ENCODE peak calls at places on chromosome 21, in ten cellular contexts. D is neuronal stem cell; I is heart right ventricle; K is WERI-Rb-1; Q is SK-N-SH; V is testis; M is CD4-positive, alpha-beta T cell; X is AG04450; U is adipocyte; E is CD8-positive, alpha-beta T cell. O is an unnamed sample. For H3K9me3, the result is how much of the 10 kb centered on the place peaks cover.

GRCh38 chr21:46455575-46456385 is 2.9 kb upstream of the DIP2A start:
- DNase-seq in U (peak), K (no peak), V (peak), X (no peak), Q (no peak), I (peak), M (no peak), E (no peak), D (no peak), O (no peak)

GRCh38 chr21:33386222-33386784 is 16.9 kb upstream of the IFNGR2 start:
- DNase-seq in E (no peak), K (no peak), D (no peak), I (no peak), V (no peak), X (no peak), Q (no peak), U (no peak), M (no peak), O (no peak)

GRCh38 chr21:46393451-46393940 is 65.2 kb upstream of the DIP2A start:
- DNase-seq in E (no peak), K (no peak), M (no peak), V (no peak), D (no peak), U (no peak), I (no peak), Q (no peak), X (no peak), O (no peak)

GRCh38 chr21:20404915-20405314 is 593.3 kb upstream of the NCAM2 start:
- DNase-seq in V (no peak), X (no peak), E (no peak), D (no peak), K (no peak), I (no peak), M (no peak), U (no peak), Q (no peak), O (no peak)

GRCh38 chr21:42440187-42440792 is 36.6 kb downstream of the UBASH3A start:
- DNase-seq in X (no peak), D (no peak), U (no peak), E (no peak), Q (no peak), V (no peak), I (no peak), K (no peak), M (no peak), O (no peak)

GRCh38 chr21:46210378-46211136 is 18.0 kb downstream of the LSS start:
- DNase-seq in K (no peak), I (no peak), Q (no peak), E (no peak), V (no peak), D (no peak), X (no peak), M (no peak), U (no peak), O (no peak)

GRCh38 chr21:41346758-41347157 is 15.1 kb upstream of the MX2 start:
- DNase-seq in U (no peak), K (no peak), E (no peak), V (no peak), X (no peak), I (no peak), Q (no peak), D (no peak), M (no peak), O (no peak)

GRCh38 chr21:46115441-46116188 is 17.7 kb downstream of the COL6A2 start:
- DNase-seq in E (no peak), Q (peak), X (no peak), K (peak), U (no peak), V (peak), M (no peak), I (peak), D (no peak), O (peak)

GRCh38 chr21:41477641-41478318 is 30.2 kb downstream of the TMPRSS2 start:
- DNase-seq in K (no peak), Q (no peak), X (no peak), I (no peak), M (no peak), E (no peak), U (no peak), D (peak), V (peak), O (no peak)

GRCh38 chr21:45612096-45613019 is 31.2 kb upstream of the PCBP3 start:
- DNase-seq in M (no peak), D (no peak), K (peak), E (no peak), V (no peak), Q (no peak), I (no peak), X (peak), U (peak), O (no peak)

GRCh38 chr21:15826908-15827601 is 97.3 kb downstream of the USP25 start:
- DNase-seq in D (no peak), X (no peak), M (no peak), U (no peak), E (no peak), I (peak), V (no peak), Q (no peak), K (no peak), O (no peak)

GRCh38 chr21:29196021-29196663 is 65.7 kb downstream of the MAP3K7CL start:
- DNase-seq in E (peak), D (no peak), Q (peak), I (peak), V (peak), M (peak), U (peak), X (peak), K (no peak), O (peak)

GRCh38 chr21:42562816-42563215 is 49.2 kb downstream of the SLC37A1 start:
- DNase-seq in D (no peak), Q (no peak), M (no peak), V (no peak), X (no peak), E (no peak), K (peak), U (no peak), I (no peak), O (no peak)

GRCh38 chr21:33406493-33406892 is 3.3 kb downstream of the IFNGR2 start:
- DNase-seq in U (no peak), D (no peak), X (no peak), K (no peak), Q (no peak), V (peak), M (no peak), E (no peak), I (no peak), O (no peak)

GRCh38 chr21:33076600-33077329 is 6.8 kb downstream of the OLIG1 start:
- DNase-seq in M (no peak), E (no peak), U (no peak), X (no peak), K (no peak), I (no peak), V (no peak), D (no peak), Q (no peak), O (no peak)

GRCh38 chr21:14993072-14993471 is 71.7 kb downstream of the NRIP1 start:
- DNase-seq in I (no peak), U (no peak), Q (no peak), V (no peak), D (no peak), X (no peak), M (no peak), E (no peak), K (no peak), O (no peak)

GRCh38 chr21:41858466-41859296 is 20.5 kb downstream of the PRDM15 start:
- DNase-seq in D (no peak), M (no peak), K (no peak), Q (no peak), E (no peak), V (no peak), U (no peak), X (no peak), I (no peak), O (no peak)

GRCh38 chr21:46057111-46057709 is 40.7 kb upstream of the COL6A2 start:
- DNase-seq in K (peak), E (peak), M (no peak), I (no peak), V (peak), Q (no peak), X (no peak), D (no peak), U (no peak), O (no peak)

GRCh38 chr21:15079276-15079675 is 14.5 kb upstream of the NRIP1 start:
- DNase-seq in Q (no peak), M (no peak), K (peak), D (no peak), U (no peak), V (no peak), X (no peak), E (no peak), I (no peak), O (no peak)

GRCh38 chr21:41328660-41329300 is 12.2 kb downstream of the FAM3B start:
- DNase-seq in M (no peak), U (no peak), X (no peak), Q (no peak), V (no peak), D (no peak), E (no peak), K (no peak), I (no peak), O (no peak)

GRCh38 chr21:42757422-42757821 is 104.0 kb downstream of the PDE9A start:
- DNase-seq in D (no peak), V (no peak), U (no peak), I (no peak), M (no peak), X (no peak), Q (no peak), K (no peak), E (no peak), O (no peak)

GRCh38 chr21:45555557-45556301 is 13.5 kb upstream of the SLC19A1 start:
- DNase-seq in I (no peak), X (peak), Q (peak), M (no peak), V (peak), U (peak), E (peak), K (peak), D (peak), O (peak)

GRCh38 chr21:14838400-14838799 is 226.4 kb downstream of the NRIP1 start:
- DNase-seq in U (peak), X (no peak), D (no peak), Q (no peak), E (no peak), I (no peak), M (no peak), V (no peak), K (no peak), O (no peak)

GRCh38 chr21:33924766-33925100 is 9.1 kb upstream of the ATP5PO start:
- DNase-seq in X (no peak), M (no peak), U (no peak), Q (peak), V (no peak), E (no peak), I (no peak), K (no peak), D (no peak), O (no peak)

GRCh38 chr21:17981060-17981459 is 161.9 kb upstream of the C21orf91 start:
- DNase-seq in Q (no peak), V (no peak), D (no peak), E (no peak), I (no peak), M (no peak), X (no peak), U (no peak), K (no peak), O (no peak)

GRCh38 chr21:25733859-25734653 is 648 bp downstream of the ATP5PF start:
- DNase-seq in I (peak), V (no peak), X (peak), Q (peak), E (peak), U (peak), M (peak), D (no peak), K (no peak), O (no peak)

GRCh38 chr21:33265664-33266049 is 510 bp upstream of the IL10RB start:
- DNase-seq in D (peak), X (no peak), V (peak), E (no peak), K (no peak), M (no peak), U (no peak), Q (no peak), I (no peak), O (no peak)

GRCh38 chr21:14901482-14901958 is 163.3 kb downstream of the NRIP1 start:
- DNase-seq in I (no peak), E (no peak), D (no peak), U (no peak), X (no peak), M (no peak), Q (no peak), K (no peak), V (no peak), O (no peak)

GRCh38 chr21:16912075-16912474 is 600.8 kb upstream of the CXADR start:
- DNase-seq in I (no peak), K (no peak), Q (no peak), V (no peak), E (no peak), X (no peak), U (peak), D (no peak), M (no peak), O (no peak)

GRCh38 chr21:34687065-34687464 is 18.3 kb downstream of the CLIC6 start:
- DNase-seq in M (no peak), E (no peak), D (no peak), X (no peak), I (no peak), Q (no peak), K (no peak), V (no peak), U (peak), O (no peak)

GRCh38 chr21:16741228-16741665 is 771.6 kb upstream of the CXADR start:
- DNase-seq in U (no peak), Q (peak), I (no peak), E (no peak), D (no peak), V (no peak), K (no peak), X (no peak), M (no peak), O (no peak)

GRCh38 chr21:42542196-42542595 is 28.5 kb downstream of the SLC37A1 start:
- DNase-seq in K (no peak), D (no peak), X (no peak), Q (no peak), E (no peak), I (no peak), U (no peak), V (no peak), M (no peak), O (no peak)

GRCh38 chr21:45542667-45543370 is 579 bp upstream of the SLC19A1 start:
- DNase-seq in D (no peak), I (peak), U (peak), E (peak), V (peak), M (no peak), Q (peak), X (no peak), K (no peak), O (no peak)

GRCh38 chr21:16125274-16125673 is 395.5 kb downstream of the USP25 start:
- DNase-seq in I (no peak), X (no peak), U (peak), K (no peak), V (no peak), M (no peak), E (no peak), D (no peak), Q (peak), O (no peak)

GRCh38 chr21:16768096-16768495 is 744.7 kb upstream of the CXADR start:
- DNase-seq in D (no peak), I (no peak), V (no peak), M (no peak), K (no peak), U (no peak), Q (no peak), X (no peak), E (no peak), O (no peak)

GRCh38 chr21:29477347-29477746 is 178.6 kb downstream of the BACH1 start:
- DNase-seq in D (no peak), X (no peak), V (no peak), M (no peak), U (no peak), I (no peak), E (no peak), K (no peak), Q (no peak), O (no peak)

GRCh38 chr21:45895778-45896370 is 85.7 kb upstream of the COL6A1 start:
- DNase-seq in K (no peak), V (no peak), U (no peak), Q (no peak), I (no peak), X (no peak), D (no peak), M (no peak), E (no peak), O (no peak)

GRCh38 chr21:41227357-41228005 is 59.5 kb downstream of the BACE2 start:
- DNase-seq in I (no peak), K (no peak), X (no peak), E (no peak), D (no peak), V (no peak), M (no peak), U (no peak), Q (no peak), O (no peak)

GRCh38 chr21:39538453-39539042 is 74.2 kb upstream of the B3GALT5 start:
- DNase-seq in X (no peak), Q (no peak), K (no peak), M (no peak), V (no peak), U (no peak), D (no peak), I (no peak), E (no peak), O (no peak)

GRCh38 chr21:39536835-39537234 is 75.9 kb upstream of the B3GALT5 start:
- DNase-seq in E (no peak), U (no peak), Q (no peak), K (no peak), M (no peak), D (no peak), I (no peak), X (no peak), V (no peak), O (no peak)

GRCh38 chr21:39546522-39546921 is 66.2 kb upstream of the B3GALT5 start:
- DNase-seq in E (no peak), Q (no peak), D (no peak), K (no peak), U (no peak), I (no peak), M (no peak), V (no peak), X (no peak), O (no peak)

GRCh38 chr21:39537571-39537970 is 75.2 kb upstream of the B3GALT5 start:
- DNase-seq in U (no peak), K (no peak), M (no peak), I (no peak), X (no peak), V (no peak), E (no peak), Q (no peak), D (no peak), O (no peak)

GRCh38 chr21:39542736-39543135 is 70.0 kb upstream of the B3GALT5 start:
- DNase-seq in K (no peak), D (no peak), Q (no peak), M (no peak), E (no peak), V (no peak), U (no peak), X (no peak), I (no peak), O (no peak)
- H3K9me3 ChIP-seq in K (under half), D (under half), Q (under half), M (under half), E (under half), V (under half), U (under half), X (under half), I (under half), O (under half)

DNA sequence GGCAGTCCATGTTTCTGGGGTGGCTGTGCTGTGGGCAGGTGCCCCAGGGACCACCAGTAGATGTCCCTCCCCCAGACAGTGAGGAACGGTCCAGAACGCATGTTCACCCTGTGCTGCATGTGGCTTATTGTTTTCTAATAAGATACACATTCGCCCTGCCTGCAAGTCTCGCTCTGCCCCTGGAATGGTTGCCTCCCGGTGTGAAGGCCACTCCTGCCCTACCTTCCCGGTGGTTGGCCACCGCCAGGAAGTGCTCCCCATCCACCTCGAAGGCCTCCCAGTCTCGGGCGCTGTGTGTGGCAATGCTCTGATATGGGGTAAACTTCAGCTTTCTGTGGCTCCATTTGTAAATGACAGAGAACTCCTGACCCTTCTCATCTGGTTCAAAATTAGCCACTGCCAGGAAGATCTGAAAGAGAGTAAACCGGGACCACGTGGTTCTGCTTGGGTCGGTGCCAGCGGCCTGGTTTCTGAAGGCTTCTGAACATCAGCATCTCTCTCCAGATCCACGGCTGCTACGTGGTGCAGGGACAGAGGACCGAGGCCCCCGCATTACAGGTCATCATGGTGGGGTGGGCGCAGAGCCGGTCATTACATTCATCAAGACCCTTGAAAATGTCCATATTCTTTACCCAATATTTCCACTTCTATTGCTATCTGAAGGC is 14.4 kb downstream of the KRTAP10-1 start:
- DNase-seq in K (peak), U (no peak), X (no peak), M (no peak), Q (no peak), D (no peak), I (no peak), E (no peak), V (no peak), O (no peak)
- H3K9me3 ChIP-seq in K (under half), U (under half), X (half or more), M (under half), Q (under half), D (under half), I (under half), E (under half), V (under half), O (under half)

GRCh38 chr21:27649323-27649722 is 682.4 kb upstream of the ADAMTS5 start:
- DNase-seq in E (no peak), K (no peak), M (no peak), D (no peak), U (peak), X (peak), V (no peak), I (no peak), Q (no peak), O (no peak)

GRCh38 chr21:27647921-27648320 is 681.0 kb upstream of the ADAMTS5 start:
- DNase-seq in K (no peak), M (no peak), I (no peak), X (no peak), E (no peak), U (no peak), D (no peak), V (no peak), Q (no peak), O (no peak)

GRCh38 chr21:27647401-27647800 is 680.5 kb upstream of the ADAMTS5 start:
- DNase-seq in D (no peak), U (no peak), V (no peak), M (no peak), E (no peak), Q (no peak), X (no peak), I (no peak), K (no peak), O (no peak)

GRCh38 chr21:27649746-27650145 is 682.9 kb upstream of the ADAMTS5 start:
- DNase-seq in V (no peak), X (no peak), I (no peak), E (no peak), K (no peak), D (no peak), M (no peak), Q (no peak), U (no peak), O (no peak)

DNA sequence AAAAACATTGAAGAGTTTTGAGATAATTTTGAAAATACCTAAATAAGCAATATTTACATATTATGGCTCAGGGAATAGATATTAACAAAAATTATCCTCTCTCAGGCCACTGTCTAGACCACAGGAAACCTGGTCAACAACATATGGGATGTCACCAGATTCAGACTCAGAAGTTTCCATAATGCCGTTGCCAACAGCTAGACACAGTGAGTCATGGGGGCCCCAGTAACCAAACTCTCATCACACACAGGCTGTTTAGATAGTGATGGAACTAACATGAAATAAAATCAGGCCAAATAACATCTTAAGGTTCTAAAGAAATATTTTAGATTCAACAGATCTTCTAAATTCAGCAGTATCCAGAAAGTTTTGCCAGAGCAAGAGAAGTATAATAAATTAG is 681.7 kb upstream of the ADAMTS5 start:
- DNase-seq in K (no peak), X (peak), Q (no peak), V (no peak), E (no peak), I (no peak), M (no peak), U (peak), D (no peak), O (no peak)
- H3K9me3 ChIP-seq in K (under half), X (under half), Q (under half), V (under half), E (under half), I (under half), M (under half), U (under half), D (under half), O (under half)

GRCh38 chr21:35801388-35801787 is 258.9 kb downstream of the SETD4 start:
- DNase-seq in X (no peak), M (no peak), U (no peak), I (no peak), D (no peak), K (no peak), Q (no peak), V (no peak), E (no peak), O (no peak)
- H3K9me3 ChIP-seq in X (under half), M (under half), U (under half), I (under half), D (under half), K (under half), Q (under half), V (under half), E (under half), O (under half)

GRCh38 chr21:30813174-30813573 is at the start of gene KRTAP8-1:
- DNase-seq in U (no peak), V (no peak), D (no peak), X (no peak), Q (no peak), I (no peak), K (no peak), E (no peak), M (no peak), O (no peak)
- H3K9me3 ChIP-seq in U (under half), V (under half), D (under half), X (under half), Q (under half), I (under half), K (under half), E (under half), M (under half), O (under half)

O was measured in T-helper 17 cell.